ENCODE peak calls at places on chromosome 10, in eight cellular contexts. E is tibial artery; G is MM.1S; K is CD8-positive, alpha-beta memory T cell; J is IMR-90; I is left lung; H is endothelial cell of umbilical vein; L is SK-N-SH. W is an unnamed sample.

GRCh38 chr10:60962946-60963345 is 19.0 kb upstream of the RHOBTB1 start:
- DNase-seq in J (peak; percentile 31), E (no peak), I (no peak), H (no peak), L (no peak), K (no peak), G (no peak), W (no peak)

GRCh38 chr10:8986975-8987374 is 932.5 kb downstream of the GATA3 start:
- DNase-seq in G (no peak), H (no peak), I (no peak), L (no peak), J (no peak), E (no peak), K (no peak), W (no peak)

GRCh38 chr10:111107023-111107422 is 30.2 kb downstream of the ADRA2A start:
- DNase-seq in K (no peak), G (no peak), H (no peak), E (no peak), J (no peak), I (no peak), L (no peak), W (no peak)

GRCh38 chr10:112265745-112266144 is 17.5 kb upstream of the TECTB start:
- DNase-seq in G (no peak), E (peak; percentile 48), J (peak; percentile 5), I (no peak), L (peak; percentile 49), K (no peak), H (no peak), W (no peak)

GRCh38 chr10:117755615-117756014 is 213.1 kb downstream of the EMX2 start:
- DNase-seq in I (no peak), J (no peak), L (no peak), H (no peak), E (no peak), K (no peak), G (no peak), W (no peak)

GRCh38 chr10:78015546-78015945 is 13.8 kb downstream of the POLR3A start:
- DNase-seq in I (no peak), L (no peak), J (no peak), G (no peak), E (no peak), K (no peak), H (no peak), W (no peak)

GRCh38 chr10:70461397-70462348 is 16.9 kb upstream of the PALD1 start:
- DNase-seq in K (no peak), E (peak; percentile 54), J (peak; percentile 50), H (peak; percentile 49), G (peak; percentile 58), L (peak; percentile 85), I (peak; percentile 22), W (peak; percentile 54)

GRCh38 chr10:126525326-126525725 is 137.0 kb upstream of the ADAM12 start:
- DNase-seq in G (no peak), K (no peak), H (no peak), L (no peak), E (no peak), J (no peak), I (no peak), W (no peak)

GRCh38 chr10:24009736-24010135 is 199.2 kb upstream of the KIAA1217 start:
- DNase-seq in J (no peak), H (no peak), L (no peak), K (no peak), G (no peak), E (no peak), I (no peak), W (no peak)

GRCh38 chr10:80051993-80052392 is 26.5 kb upstream of the TMEM254 start:
- DNase-seq in H (no peak), E (no peak), J (no peak), K (no peak), L (no peak), I (no peak), G (no peak), W (no peak)

GRCh38 chr10:91006001-91006751 is 85.3 kb upstream of the ANKRD1 start:
- DNase-seq in J (peak; percentile 79), H (peak; percentile 90), G (peak; percentile 69), E (peak; percentile 56), I (no peak), K (peak; percentile 71), L (peak; percentile 28), W (no peak)

GRCh38 chr10:8158439-8159071 is 104.1 kb downstream of the GATA3 start:
- DNase-seq in G (no peak), I (no peak), J (no peak), H (no peak), E (no peak), K (no peak), L (no peak), W (no peak)

GRCh38 chr10:980468-980867 is 7.8 kb upstream of the GTPBP4 start:
- DNase-seq in J (no peak), G (no peak), L (no peak), H (no peak), I (no peak), K (no peak), E (no peak), W (no peak)

GRCh38 chr10:35912615-35913170 is 270.6 kb upstream of the FZD8 start:
- DNase-seq in J (peak; percentile 82), L (no peak), I (no peak), G (no peak), K (no peak), E (no peak), H (peak; percentile 44), W (no peak)

GRCh38 chr10:90197766-90198165 is 496.4 kb downstream of the KIF20B start:
- DNase-seq in I (no peak), H (peak; percentile 28), K (no peak), L (no peak), J (peak; percentile 29), G (no peak), E (no peak), W (no peak)

GRCh38 chr10:131641231-131641630 is 259.6 kb upstream of the PPP2R2D start:
- DNase-seq in L (no peak), I (no peak), G (peak; percentile 61), K (no peak), H (no peak), E (no peak), J (no peak), W (no peak)

GRCh38 chr10:79562135-79562756 is 2.0 kb upstream of the SFTPA2 start:
- DNase-seq in E (peak; percentile 53), L (peak; percentile 72), K (peak; percentile 69), I (peak; percentile 89), J (peak; percentile 54), H (peak; percentile 56), G (peak; percentile 77), W (peak; percentile 55)

GRCh38 chr10:110081914-110082313 is 74.1 kb downstream of the ADD3 start:
- DNase-seq in I (no peak), H (peak; percentile 97), L (no peak), K (no peak), G (no peak), E (peak; percentile 31), J (no peak), W (peak; percentile 34)

GRCh38 chr10:76998451-76998850 is 639.2 kb downstream of the KCNMA1 start:
- DNase-seq in I (no peak), E (no peak), G (no peak), K (no peak), L (no peak), J (no peak), H (no peak), W (no peak)

GRCh38 chr10:98417973-98418372 is 3.0 kb upstream of the PYROXD2 start:
- DNase-seq in H (no peak), K (peak; percentile 28), L (no peak), I (no peak), G (no peak), J (no peak), E (no peak), W (no peak)
- H3K27ac ChIP-seq in H (no peak overlapping the region), K (no peak overlapping the region), L (no peak overlapping the region), I (no peak overlapping the region), G (no peak overlapping the region), J (no peak overlapping the region), E (no peak overlapping the region), W (no peak overlapping the region)

DNA sequence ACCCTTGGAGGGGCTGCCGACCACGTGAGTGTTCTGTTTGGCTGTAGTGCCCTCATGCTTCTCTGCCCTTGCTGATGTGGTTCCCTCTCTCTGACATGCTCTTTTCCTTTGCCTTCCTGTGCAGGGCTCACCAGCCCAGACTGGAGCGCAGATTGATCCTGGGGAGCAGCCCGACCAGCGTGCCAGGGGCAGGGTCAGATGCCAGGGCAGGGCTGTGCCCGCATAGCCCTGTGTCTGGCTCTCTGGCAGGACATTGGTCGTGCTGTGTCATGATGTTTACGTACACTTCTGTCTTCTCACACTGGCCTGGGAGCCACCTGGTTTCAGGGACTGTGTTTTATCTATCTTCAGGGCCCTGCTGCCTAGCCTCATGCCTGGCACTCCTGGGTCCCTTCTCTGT is 300.8 kb downstream of the CAMK1D start:
- DNase-seq in J (no peak), G (no peak), I (peak; percentile 61), E (no peak), K (no peak), L (no peak), H (no peak), W (no peak)
- H3K4me1 ChIP-seq in J (no peaks in the 10 kb centered on the region), G (no peaks in the 10 kb centered on the region), I (no peaks in the 10 kb centered on the region), E (no peaks in the 10 kb centered on the region), K (no peaks in the 10 kb centered on the region), L (no peaks in the 10 kb centered on the region), H (no peaks in the 10 kb centered on the region), W (peaks cover 9% of the 10 kb centered on the region)

GRCh38 chr10:86668297-86669165 is at the start of gene LDB3:
- DNase-seq in I (no peak), E (peak; percentile 80), G (no peak), H (no peak), K (no peak), L (peak; percentile 65), J (peak; percentile 73), W (peak; percentile 80)

GRCh38 chr10:86671419-86671818 is 3.1 kb downstream of the LDB3 start:
- DNase-seq in H (no peak), G (no peak), K (no peak), E (no peak), J (no peak), L (no peak), I (no peak), W (no peak)

GRCh38 chr10:86670290-86670811 is 2.0 kb downstream of the LDB3 start:
- DNase-seq in J (no peak), L (no peak), I (no peak), H (no peak), E (no peak), G (no peak), K (no peak), W (no peak)

GRCh38 chr10:86671985-86672710 is 3.8 kb downstream of the LDB3 start:
- DNase-seq in H (no peak), L (no peak), K (no peak), I (no peak), E (peak; percentile 39), J (peak; percentile 25), G (no peak), W (peak; percentile 80)

DNA sequence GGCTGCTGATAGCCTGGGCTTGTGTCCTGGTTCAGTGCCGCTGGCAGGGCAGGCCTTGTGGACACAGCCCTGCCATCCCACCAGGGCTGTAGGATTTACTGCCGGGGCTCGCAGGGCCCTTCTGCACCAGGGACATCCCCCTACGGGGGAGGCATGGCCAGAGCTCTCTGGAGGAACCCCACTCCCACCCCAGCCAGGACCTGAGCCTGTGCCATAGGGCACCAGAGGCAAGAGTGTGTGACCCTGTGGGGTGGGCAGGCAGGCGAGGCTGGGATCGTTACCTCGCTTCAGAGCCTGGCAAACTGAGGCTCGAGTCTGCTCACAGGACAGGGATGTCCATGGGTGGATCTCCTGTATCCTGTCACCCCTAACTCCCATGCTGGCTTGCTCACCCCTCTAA is 2.6 kb downstream of the LDB3 start:
- DNase-seq in L (no peak), I (no peak), G (no peak), H (no peak), K (no peak), J (no peak), E (no peak), W (no peak)
- H3K27ac ChIP-seq in L (no peak overlapping the region), I (no peak overlapping the region), G (no peak overlapping the region), H (no peak overlapping the region), K (no peak overlapping the region), J (no peak overlapping the region), E (peak overlapping the region; percentile 81), W (peak overlapping the region; percentile 98)

GRCh38 chr10:106378251-106378650 is 786.3 kb downstream of the SORCS1 start:
- DNase-seq in I (no peak), J (no peak), G (no peak), K (no peak), H (no peak), E (no peak), L (no peak), W (no peak)
- H3K4me1 ChIP-seq in I (no peaks in the 10 kb centered on the region), J (no peaks in the 10 kb centered on the region), G (no peaks in the 10 kb centered on the region), K (no peaks in the 10 kb centered on the region), H (no peaks in the 10 kb centered on the region), E (no peaks in the 10 kb centered on the region), L (no peaks in the 10 kb centered on the region), W (no peaks in the 10 kb centered on the region)